ENCODE peak calls at places on chromosome 4, in four cellular contexts. X is uterus, P is WERI-Rb-1, Y is epithelial cell of prostate. N is an unnamed sample.

GRCh38 chr4:1857931-1858330 is 2.0 kb upstream of the LETM1 start:
- DNase-seq in P (no peak), X (no peak), Y (no peak), N (no peak)

GRCh38 chr4:25939330-25939729 is 25.3 kb downstream of the SMIM20 start:
- DNase-seq in X (no peak), P (no peak), Y (no peak), N (no peak)

GRCh38 chr4:48184891-48185290 is 50.8 kb upstream of the TXK start:
- DNase-seq in X (no peak), Y (no peak), P (no peak), N (no peak)

GRCh38 chr4:142743071-142743825 is 102.9 kb downstream of the INPP4B start:
- DNase-seq in P (no peak), X (no peak), Y (no peak), N (no peak)

GRCh38 chr4:1345905-1346780 is 865 bp upstream of the UVSSA start:
- DNase-seq in X (peak), P (peak), Y (no peak), N (peak)

GRCh38 chr4:184807261-184807660 is 18.5 kb downstream of the ACSL1 start:
- DNase-seq in X (no peak), Y (no peak), P (peak), N (no peak)

GRCh38 chr4:153684182-153685073 is at the start of gene TLR2:
- DNase-seq in Y (no peak), P (peak), X (peak), N (peak)

GRCh38 chr4:185868983-185869938 is 57.3 kb upstream of the SORBS2 start:
- DNase-seq in P (no peak), X (no peak), Y (no peak), N (no peak)

GRCh38 chr4:112245383-112245782 is 13.8 kb downstream of the AP1AR start:
- DNase-seq in X (no peak), P (no peak), Y (no peak), N (no peak)

GRCh38 chr4:17812801-17813200 is 2.0 kb downstream of the NCAPG start:
- DNase-seq in X (no peak), P (no peak), Y (no peak), N (no peak)

GRCh38 chr4:17810260-17811077 is at the start of the genes DCAF16 and NCAPG:
- DNase-seq in Y (peak), P (peak), X (peak), N (peak)

GRCh38 chr4:17812125-17812524 is 1.3 kb downstream of the NCAPG start:
- DNase-seq in P (no peak), Y (no peak), X (no peak), N (no peak)

GRCh38 chr4:17809667-17810066 is 890 bp downstream of the DCAF16 start:
- DNase-seq in P (no peak), Y (no peak), X (no peak), N (no peak)

DNA sequence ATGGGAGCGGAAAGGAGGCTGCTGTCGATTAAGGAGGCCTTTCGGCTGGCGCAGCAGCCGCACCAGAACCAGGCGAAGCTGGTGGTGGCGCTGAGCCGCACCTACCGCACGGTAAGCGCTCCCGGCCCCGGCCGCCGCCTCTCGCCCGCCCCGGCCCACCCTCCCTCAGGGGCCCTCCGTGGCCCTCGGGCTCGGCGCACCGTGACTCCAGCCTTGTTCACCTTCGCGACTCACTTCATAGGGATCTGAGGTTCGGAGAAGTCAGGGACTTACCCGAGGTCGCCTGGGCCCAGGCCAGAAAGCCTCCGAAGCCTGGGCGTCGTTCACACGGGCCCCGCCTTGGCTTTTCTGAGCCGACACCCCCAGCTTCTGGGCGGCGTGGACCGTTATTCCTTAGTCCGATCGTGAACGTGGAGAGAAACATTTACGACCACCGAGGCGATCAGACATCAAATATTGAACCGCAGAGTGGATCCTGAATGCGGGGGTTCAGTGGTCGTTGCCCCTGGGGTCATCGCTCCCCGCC is 362 bp downstream of the NCAPG start:
- DNase-seq in X (peak), P (peak), Y (no peak), N (no peak)
- H3K27ac ChIP-seq in X (no peak), P (peak), Y (peak), N (no peak)

GRCh38 chr4:141656031-141656430 is 19.6 kb downstream of the IL15 start:
- DNase-seq in Y (no peak), P (no peak), X (no peak), N (no peak)

GRCh38 chr4:141654098-141654497 is 17.7 kb downstream of the IL15 start:
- DNase-seq in P (peak), Y (no peak), X (peak), N (no peak)

GRCh38 chr4:141647982-141648381 is 11.6 kb downstream of the IL15 start:
- DNase-seq in Y (no peak), P (no peak), X (no peak), N (no peak)

GRCh38 chr4:141657550-141657949 is 21.2 kb downstream of the IL15 start:
- DNase-seq in X (no peak), P (no peak), Y (no peak), N (no peak)

GRCh38 chr4:141652161-141652778 is 15.9 kb downstream of the IL15 start:
- DNase-seq in Y (no peak), X (no peak), P (no peak), N (no peak)
- H3K27ac ChIP-seq in Y (no peak), X (peak), P (no peak), N (peak)

GRCh38 chr4:8516061-8516573 is 64.1 kb upstream of the GPR78 start:
- DNase-seq in Y (no peak), P (no peak), X (no peak), N (no peak)
- H3K27ac ChIP-seq in Y (no peak), P (no peak), X (no peak), N (no peak)

GRCh38 chr4:66187175-66187720 is 517.0 kb upstream of the EPHA5 start:
- DNase-seq in Y (no peak), P (no peak), X (no peak), N (no peak)
- H3K27ac ChIP-seq in Y (no peak), P (no peak), X (no peak), N (no peak)

DNA sequence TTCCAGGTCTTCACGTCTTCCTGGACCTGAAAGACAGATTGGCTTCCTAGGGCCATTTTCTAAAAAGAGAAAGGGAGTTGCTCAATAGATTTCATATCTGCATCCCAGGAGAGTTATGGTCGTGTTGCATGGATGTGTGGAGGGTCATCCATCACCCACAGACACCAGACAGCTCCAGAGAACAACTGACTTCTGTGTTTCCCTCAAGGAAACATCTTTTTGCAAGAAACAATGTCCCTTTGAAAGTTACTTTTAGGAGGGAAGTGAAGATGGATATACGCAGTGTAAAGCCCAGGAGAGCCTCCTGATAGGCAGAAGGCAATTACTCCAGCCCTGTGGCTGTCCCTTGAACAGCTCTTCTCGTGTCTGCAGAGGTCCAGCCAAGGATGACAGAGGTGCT is 108.3 kb downstream of the CLNK start:
- DNase-seq in P (no peak), Y (no peak), X (no peak), N (no peak)
- H3K27ac ChIP-seq in P (no peak), Y (no peak), X (no peak), N (no peak)

GRCh38 chr4:85737254-85737653 is 262.3 kb downstream of the ARHGAP24 start:
- DNase-seq in Y (no peak), P (no peak), X (no peak), N (no peak)
- H3K27ac ChIP-seq in Y (no peak), P (no peak), X (no peak), N (no peak)

GRCh38 chr4:123599920-123600394 is 203.4 kb downstream of the SPRY1 start:
- DNase-seq in Y (no peak), X (peak), P (no peak), N (peak)
- H3K27ac ChIP-seq in Y (peak), X (peak), P (no peak), N (peak)

DNA sequence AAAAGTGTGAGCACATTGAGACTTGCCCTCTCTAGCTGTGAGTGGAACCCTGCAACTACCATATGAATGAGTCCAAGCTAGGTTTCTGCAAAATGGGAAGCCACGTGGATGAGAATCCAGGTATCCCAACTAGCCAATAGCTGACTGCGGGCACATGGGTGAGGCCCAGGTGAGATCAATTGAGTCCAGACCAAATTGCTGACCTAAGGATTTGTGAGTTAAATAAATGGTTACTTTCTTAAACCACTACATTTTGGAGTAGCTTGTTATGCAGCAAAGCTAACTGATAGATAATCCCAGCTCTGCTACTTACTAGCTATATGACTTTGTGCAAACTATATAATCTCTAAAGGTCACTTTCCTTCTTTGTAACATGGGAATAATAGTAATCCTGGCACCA is 150.3 kb upstream of the LCORL start:
- DNase-seq in Y (no peak), P (no peak), X (no peak), N (no peak)
- H3K27ac ChIP-seq in Y (no peak), P (no peak), X (no peak), N (no peak)